ENCODE peak calls at places on chromosomes 16 and 17, in six cellular contexts. C is endothelial cell of umbilical vein, H is H1, I is suprapubic skin, N is esophagus muscularis mucosa, D is prostate gland. E is an unnamed sample.

GRCh38 chr16:67828651-67829050 is 13.5 kb upstream of the THAP11 start:
- DNase-seq in N (no peak), D (no peak), C (no peak), H (no peak), I (no peak), E (no peak)

GRCh38 chr17:2703181-2703580 is 8.4 kb downstream of the CLUH start:
- DNase-seq in D (no peak), C (no peak), N (no peak), I (peak; percentile 41), H (no peak), E (no peak)

GRCh38 chr16:85759631-85760419 is 8.9 kb upstream of the C16orf74 start:
- DNase-seq in I (no peak), D (no peak), H (peak; percentile 75), N (no peak), C (no peak), E (no peak)

GRCh38 chr16:85399583-85400284 is 213.4 kb upstream of the GSE1 start:
- DNase-seq in C (no peak), H (peak; percentile 46), D (no peak), I (peak; percentile 39), N (no peak), E (no peak)

GRCh38 chr17:6639651-6640535 is 618 bp downstream of the KIAA0753 start:
- DNase-seq in H (no peak), D (no peak), I (no peak), C (peak; percentile 7), N (no peak), E (no peak)

GRCh38 chr17:65556014-65556909 is 5.2 kb downstream of the AXIN2 start:
- DNase-seq in C (peak; percentile 21), I (peak; percentile 93), D (peak; percentile 79), N (peak; percentile 95), H (peak; percentile 96), E (peak; percentile 79)

GRCh38 chr17:15106540-15106939 is 158.6 kb downstream of the PMP22 start:
- DNase-seq in N (no peak), D (no peak), H (no peak), I (no peak), C (no peak), E (no peak)

GRCh38 chr16:47392114-47392513 is 68.7 kb downstream of the ITFG1 start:
- DNase-seq in H (no peak), D (no peak), N (no peak), I (no peak), C (no peak), E (no peak)

GRCh38 chr16:81841709-81842108 is 62.6 kb downstream of the PLCG2 start:
- DNase-seq in I (no peak), H (no peak), N (no peak), D (no peak), C (no peak), E (no peak)

GRCh38 chr17:2057130-2057713 is 2.3 kb downstream of the HIC1 start:
- DNase-seq in I (peak; percentile 62), N (no peak), C (no peak), H (peak; percentile 64), D (no peak), E (no peak)

GRCh38 chr16:11245222-11245737 is 10.7 kb downstream of the SOCS1 start:
- DNase-seq in H (no peak), C (no peak), I (no peak), D (no peak), N (no peak), E (no peak)

GRCh38 chr17:62611308-62611707 is 16.2 kb upstream of the MRC2 start:
- DNase-seq in I (no peak), H (no peak), C (no peak), D (no peak), N (no peak), E (no peak)

GRCh38 chr16:30780549-30780948 is 6.5 kb downstream of the ZNF629 start:
- DNase-seq in I (no peak), N (no peak), H (no peak), C (no peak), D (no peak), E (no peak)

GRCh38 chr17:78446833-78447232 is 68.4 kb downstream of the PGS1 start:
- DNase-seq in D (no peak), I (no peak), N (no peak), H (no peak), C (no peak), E (no peak)

GRCh38 chr16:86306811-86307517 is 203.4 kb upstream of the FOXF1 start:
- DNase-seq in N (no peak), D (no peak), I (no peak), H (no peak), C (no peak), E (no peak)

GRCh38 chr17:19454074-19454473 is 43.0 kb downstream of the RNF112 start:
- DNase-seq in I (no peak), N (no peak), C (no peak), H (peak; percentile 29), D (no peak), E (no peak)

GRCh38 chr16:89359296-89360147 is 130.8 kb downstream of the ANKRD11 start:
- DNase-seq in N (no peak), D (no peak), H (no peak), I (no peak), C (peak; percentile 67), E (no peak)

GRCh38 chr16:64152010-64152767 is 969.7 kb downstream of the CDH11 start:
- DNase-seq in D (no peak), C (no peak), I (no peak), N (no peak), H (no peak), E (no peak)

GRCh38 chr16:66502020-66502913 is 47.7 kb downstream of the TK2 start:
- DNase-seq in H (no peak), D (no peak), C (no peak), I (peak; percentile 83), N (no peak), E (peak; percentile 56)

GRCh38 chr16:86387461-86388440 is 122.6 kb upstream of the FOXF1 start:
- DNase-seq in H (no peak), I (no peak), C (peak; percentile 89), D (no peak), N (no peak), E (no peak)

GRCh38 chr16:62036101-62036806 is at the start of gene CDH8:
- DNase-seq in H (peak; percentile 82), C (no peak), N (no peak), D (no peak), I (no peak), E (no peak)

GRCh38 chr17:28999216-28999615 is 6.6 kb downstream of the SEZ6 start:
- DNase-seq in I (no peak), N (no peak), H (no peak), C (no peak), D (no peak), E (no peak)

GRCh38 chr16:78816499-78817441 is 717.3 kb downstream of the WWOX start:
- DNase-seq in C (no peak), H (no peak), I (peak; percentile 72), D (peak; percentile 22), N (no peak), E (no peak)

GRCh38 chr16:27781195-27781524 is 231.2 kb downstream of the KATNIP start:
- DNase-seq in D (no peak), I (no peak), H (no peak), C (no peak), N (no peak), E (no peak)

GRCh38 chr17:5437721-5438317 is 1.1 kb downstream of the C1QBP start:
- DNase-seq in H (no peak), N (no peak), I (no peak), C (no peak), D (no peak), E (no peak)

GRCh38 chr17:7833795-7834553 is at the start of gene KDM6B:
- DNase-seq in D (peak; percentile 95), I (peak; percentile 97), H (peak; percentile 92), C (peak; percentile 95), N (peak; percentile 98), E (peak; percentile 93)
- TF ChIP-seq POLR2A in D (peak; percentile 51), I (no peak), H (no peak), C (no peak), N (no peak), E (peak; percentile 25)

DNA sequence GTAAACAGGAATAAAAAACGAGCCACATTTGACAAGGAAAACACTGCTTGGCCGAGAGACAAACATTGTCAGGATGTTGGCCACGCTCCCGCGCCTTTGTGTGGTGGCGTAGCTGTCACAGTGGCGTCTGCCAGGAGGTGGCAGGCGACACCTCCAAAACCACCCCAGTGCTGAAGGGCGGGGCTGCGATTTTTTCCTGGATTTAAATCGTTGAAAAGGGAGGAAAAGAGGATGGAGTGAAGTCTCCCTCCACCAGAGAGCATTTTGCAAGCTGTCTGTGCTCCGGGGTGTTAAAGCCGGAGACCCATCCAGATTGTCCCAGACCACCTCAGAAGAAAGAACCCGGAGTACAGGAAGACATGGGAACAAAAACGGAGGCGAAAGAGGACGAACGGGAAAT is 12.7 kb downstream of the MRM3 start:
- DNase-seq in C (peak; percentile 85), H (peak; percentile 83), I (peak; percentile 92), N (peak; percentile 94), D (peak; percentile 89), E (peak; percentile 87)
- TF ChIP-seq POLR2AphosphoS5 in C (peak; percentile 14), H (no peak), I (no peak), N (peak; percentile 67), D (peak; percentile 86), E (peak; percentile 77)

GRCh38 chr17:31313982-31314787 is at the start of gene EVI2B:
- DNase-seq in N (no peak), I (no peak), C (peak; percentile 78), D (no peak), H (no peak), E (no peak)
- H3K27ac ChIP-seq in N (no peak within 1 kb of the TSS), I (peak within 1 kb of the TSS; percentile 32), C (peak within 1 kb of the TSS; percentile 47), D (no peak within 1 kb of the TSS), H (no peak within 1 kb of the TSS), E (peak within 1 kb of the TSS; percentile 20)

GRCh38 chr17:32124985-32125847 is 17.1 kb upstream of the RHOT1 start:
- DNase-seq in H (no peak), I (no peak), D (no peak), C (no peak), N (no peak), E (no peak)

GRCh38 chr17:32126746-32127145 is 15.6 kb upstream of the RHOT1 start:
- DNase-seq in C (no peak), H (no peak), N (no peak), I (no peak), D (no peak), E (no peak)

GRCh38 chr17:32125848-32126153 is 16.5 kb upstream of the RHOT1 start:
- DNase-seq in H (no peak), D (no peak), C (no peak), I (no peak), N (no peak), E (no peak)

GRCh38 chr17:32126325-32126724 is 16.0 kb upstream of the RHOT1 start:
- DNase-seq in D (no peak), H (no peak), C (no peak), I (no peak), N (no peak), E (no peak)

DNA sequence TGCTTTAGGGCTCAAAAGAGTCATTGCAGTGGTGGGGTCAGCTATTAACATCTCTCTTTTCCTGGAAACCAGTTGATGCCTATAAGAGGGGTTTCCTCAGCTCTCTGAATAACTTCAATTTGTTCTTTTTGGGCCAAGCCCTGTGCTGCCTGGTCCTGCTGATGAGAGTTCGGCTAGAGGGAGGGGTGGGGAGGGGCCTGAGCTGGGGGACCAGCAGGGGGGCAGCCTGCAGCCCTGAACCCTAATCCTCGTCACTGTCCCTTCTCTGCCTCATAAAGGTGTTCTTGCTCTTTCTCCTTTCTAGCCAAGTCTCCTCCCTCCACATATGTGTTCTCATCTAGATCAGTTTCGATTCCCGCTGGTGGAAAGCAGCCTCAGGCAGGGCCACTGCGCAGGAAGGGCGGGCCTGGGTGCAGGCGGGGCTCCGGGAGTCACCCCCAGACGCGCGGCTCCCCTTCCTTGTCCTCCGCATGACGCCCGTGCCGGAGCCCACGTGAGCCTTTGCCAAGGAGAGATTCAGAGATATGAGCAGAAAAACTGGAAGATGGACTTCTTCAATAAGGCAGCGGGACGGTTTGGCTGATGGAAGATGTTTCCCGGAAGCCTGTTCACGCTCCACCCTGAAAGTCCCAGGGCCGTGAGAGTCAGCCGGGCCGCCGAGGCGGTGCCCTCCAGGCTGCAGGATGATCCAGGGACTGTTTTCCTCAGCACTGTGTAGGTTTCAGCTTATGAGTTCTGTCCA is 15.0 kb upstream of the RHOT1 start:
- DNase-seq in I (peak; percentile 92), N (peak; percentile 95), D (peak; percentile 84), H (peak; percentile 76), C (peak; percentile 55), E (peak; percentile 71)
- TF ChIP-seq POLR2A in I (no peak), N (no peak), D (peak; percentile 59), H (peak; percentile 40), C (peak; percentile 81), E (no peak)